ENCODE peak calls at places on chromosomes 7 and 10, in six cellular contexts. Z is GM06990, T is right cardiac atrium, S is posterior cingulate gyrus, X is SK-MEL-5, Y is H54. B is an unnamed sample.

GRCh38 chr10:132449051-132449825 is 52.2 kb downstream of the PWWP2B start:
- DNase-seq in S (peak; percentile 58), Y (no peak), T (peak; percentile 78), Z (no peak), X (peak; percentile 28), B (no peak)

GRCh38 chr7:65251851-65252620 is 121.6 kb upstream of the ZNF92 start:
- DNase-seq in S (peak; percentile 97), Y (peak; percentile 50), T (peak; percentile 82), Z (peak; percentile 36), X (peak; percentile 51), B (peak; percentile 39)

GRCh38 chr7:37445064-37445723 is 3.5 kb downstream of the ELMO1 start:
- DNase-seq in Z (no peak), T (no peak), X (no peak), S (no peak), Y (no peak), B (no peak)

GRCh38 chr7:101240226-101241014 is 2.8 kb upstream of the CLDN15 start:
- DNase-seq in Y (no peak), T (no peak), X (no peak), Z (no peak), S (no peak), B (no peak)

GRCh38 chr7:50665403-50666123 is 100.4 kb upstream of the DDC start:
- DNase-seq in Z (no peak), T (no peak), X (no peak), Y (no peak), S (no peak), B (no peak)

GRCh38 chr7:114931656-114932011 is 9.7 kb downstream of the MDFIC start:
- DNase-seq in Y (no peak), T (no peak), X (peak; percentile 43), S (no peak), Z (peak; percentile 65), B (no peak)

GRCh38 chr10:132057191-132057681 is 8.5 kb upstream of the JAKMIP3 start:
- DNase-seq in Y (no peak), Z (no peak), T (no peak), S (peak; percentile 67), X (no peak), B (no peak)

GRCh38 chr7:30842542-30843451 is 68.9 kb upstream of the AQP1 start:
- DNase-seq in Y (no peak), Z (no peak), S (no peak), T (peak; percentile 71), X (no peak), B (no peak)

GRCh38 chr10:101047961-101048892 is 13.6 kb upstream of the KAZALD1 start:
- DNase-seq in Y (no peak), X (no peak), T (no peak), Z (no peak), S (peak; percentile 68), B (no peak)

GRCh38 chr10:131179386-131179785 is 132.1 kb downstream of the TCERG1L start:
- DNase-seq in S (no peak), Z (no peak), T (peak; percentile 18), Y (no peak), X (no peak), B (no peak)

GRCh38 chr10:88218362-88218761 is 354.9 kb downstream of the PTEN start:
- DNase-seq in Y (no peak), T (no peak), S (no peak), Z (no peak), X (no peak), B (no peak)

B was measured in NCI-H2029 treated with DMSO at 0.1 percent for 48 hours.